ENCODE peak calls at places on chromosomes 11 and 22, in eight cellular contexts. Z is pancreas, F is GM23338, T is bronchial epithelial cell, C is activated B cell treated with CpG ODN at 0.5 μM for 24 hours, L is RWPE1, Y is kidney epithelial cell, E is fibroblast of mammary gland. D is an unnamed sample.

GRCh38 chr11:792873-793272 is 3.0 kb upstream of the CEND1 start:
- DNase-seq in Z (peak; percentile 35), F (no peak), T (no peak), C (no peak), L (no peak), Y (no peak), E (no peak), D (no peak)

GRCh38 chr11:292211-293121 is 3.5 kb downstream of the PGGHG start:
- DNase-seq in Z (peak; percentile 18), F (no peak), T (no peak), C (no peak), L (no peak), Y (no peak), E (no peak), D (no peak)

GRCh38 chr11:95132956-95133355 is 43.3 kb downstream of the ENDOD1 start:
- DNase-seq in Z (no peak), F (no peak), T (peak; percentile 70), C (no peak), L (no peak), Y (no peak), E (no peak), D (peak; percentile 33)

GRCh38 chr11:1729692-1730011 is 20.7 kb downstream of the IFITM10 start:
- DNase-seq in Z (no peak), F (no peak), T (no peak), C (no peak), L (no peak), Y (no peak), E (no peak), D (no peak)

GRCh38 chr11:102361100-102362021 is 14.3 kb downstream of the BIRC2 start:
- DNase-seq in Z (no peak), F (no peak), T (no peak), C (no peak), L (no peak), Y (no peak), E (peak; percentile 49), D (no peak)

GRCh38 chr11:26830757-26831156 is 108.9 kb upstream of the SLC5A12 start:
- DNase-seq in Z (no peak), F (no peak), T (no peak), C (no peak), L (no peak), Y (no peak), E (no peak), D (no peak)

GRCh38 chr22:25402501-25403283 is 161.8 kb upstream of the GRK3 start:
- DNase-seq in Z (peak; percentile 38), F (no peak), T (peak; percentile 40), C (no peak), L (peak; percentile 25), Y (no peak), E (peak; percentile 34), D (no peak)

GRCh38 chr11:64611961-64612646 is 21.1 kb downstream of the SLC22A12 start:
- DNase-seq in Z (no peak), F (no peak), T (no peak), C (no peak), L (no peak), Y (no peak), E (no peak), D (peak; percentile 75)

GRCh38 chr11:17277024-17277584 is 565 bp downstream of the NUCB2 start:
- DNase-seq in Z (no peak), F (peak; percentile 27), T (peak; percentile 54), C (no peak), L (peak; percentile 26), Y (no peak), E (peak; percentile 61), D (peak; percentile 47)

GRCh38 chr11:44604171-44604581 is 38.7 kb downstream of the CD82 start:
- DNase-seq in Z (no peak), F (no peak), T (peak; percentile 56), C (no peak), L (no peak), Y (no peak), E (no peak), D (no peak)

GRCh38 chr11:122207505-122207904 is 91.5 kb upstream of the BLID start:
- DNase-seq in Z (no peak), F (no peak), T (no peak), C (no peak), L (no peak), Y (no peak), E (peak; percentile 64), D (no peak)

GRCh38 chr11:129414144-129414876 is 38.7 kb downstream of the BARX2 start:
- DNase-seq in Z (no peak), F (no peak), T (peak; percentile 56), C (no peak), L (no peak), Y (no peak), E (no peak), D (no peak)

GRCh38 chr22:43884600-43885318 is 7.1 kb downstream of the PNPLA5 start:
- DNase-seq in Z (no peak), F (peak; percentile 93), T (peak; percentile 21), C (peak; percentile 31), L (peak; percentile 44), Y (no peak), E (peak; percentile 49), D (peak; percentile 31)

GRCh38 chr22:44428941-44429615 is 69.0 kb downstream of the RTL6 start:
- DNase-seq in Z (no peak), F (no peak), T (no peak), C (no peak), L (no peak), Y (no peak), E (no peak), D (no peak)

GRCh38 chr11:295351-296205 is 3.7 kb downstream of the IFITM5 start:
- DNase-seq in Z (peak; percentile 11), F (no peak), T (no peak), C (no peak), L (no peak), Y (no peak), E (no peak), D (no peak)

GRCh38 chr11:70796601-70797000 is 398.3 kb downstream of the CTTN start:
- DNase-seq in Z (no peak), F (peak; percentile 66), T (peak; percentile 3), C (no peak), L (no peak), Y (no peak), E (no peak), D (no peak)

GRCh38 chr11:92227954-92228935 is 3.6 kb downstream of the FAT3 start:
- DNase-seq in Z (no peak), F (no peak), T (no peak), C (no peak), L (no peak), Y (no peak), E (peak; percentile 11), D (no peak)

GRCh38 chr11:38543311-38543710 is 1945.3 kb upstream of the RAG2 start:
- DNase-seq in Z (no peak), F (no peak), T (peak; percentile 28), C (no peak), L (peak; percentile 4), Y (peak; percentile 19), E (peak; percentile 2), D (no peak)

GRCh38 chr11:15714641-15715399 is 600.1 kb downstream of the INSC start:
- DNase-seq in Z (no peak), F (no peak), T (no peak), C (no peak), L (no peak), Y (no peak), E (no peak), D (no peak)

DNA sequence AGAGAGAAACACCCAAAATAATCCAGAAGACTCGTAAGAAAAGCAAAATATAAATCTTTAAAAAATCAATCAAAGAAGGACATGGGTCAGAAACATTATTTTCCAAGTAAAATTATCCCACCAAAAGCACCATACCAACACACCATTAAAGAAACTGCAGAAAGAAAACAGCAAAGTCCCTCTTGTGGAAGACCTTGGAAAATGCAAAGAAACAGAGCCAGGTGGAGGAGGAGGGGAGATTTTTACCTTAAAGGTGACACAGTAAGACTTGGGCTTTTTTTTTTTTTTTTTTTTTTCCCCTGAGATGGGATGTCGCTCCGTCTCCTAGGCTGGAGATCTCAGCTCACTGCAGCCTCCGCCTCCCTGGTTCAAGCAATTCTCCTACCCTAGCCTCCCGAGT is 123.8 kb downstream of the LARGE1 start:
- DNase-seq in Z (no peak), F (peak; percentile 70), T (no peak), C (no peak), L (no peak), Y (no peak), E (no peak), D (no peak)
- TF ChIP-seq CTCF in Z (no peak), F (no peak), T (no peak), C (no peak), L (no peak), Y (peak; percentile 13), E (no peak), D (no peak)

GRCh38 chr22:20129747-20130014 is 1.9 kb upstream of the ZDHHC8 start:
- DNase-seq in Z (no peak), F (no peak), T (no peak), C (no peak), L (no peak), Y (no peak), E (no peak), D (no peak)

GRCh38 chr22:20128902-20129746 is 2.5 kb upstream of the ZDHHC8 start:
- DNase-seq in Z (no peak), F (peak; percentile 78), T (peak; percentile 20), C (no peak), L (no peak), Y (no peak), E (peak; percentile 53), D (peak; percentile 50)

GRCh38 chr22:20130739-20131592 is 638 bp upstream of the ZDHHC8 start:
- DNase-seq in Z (peak; percentile 78), F (peak; percentile 88), T (peak; percentile 33), C (peak; percentile 75), L (peak; percentile 53), Y (no peak), E (peak; percentile 53), D (no peak)

GRCh38 chr22:20131593-20131855 is at the start of gene ZDHHC8:
- DNase-seq in Z (no peak), F (no peak), T (no peak), C (no peak), L (no peak), Y (no peak), E (no peak), D (no peak)

DNA sequence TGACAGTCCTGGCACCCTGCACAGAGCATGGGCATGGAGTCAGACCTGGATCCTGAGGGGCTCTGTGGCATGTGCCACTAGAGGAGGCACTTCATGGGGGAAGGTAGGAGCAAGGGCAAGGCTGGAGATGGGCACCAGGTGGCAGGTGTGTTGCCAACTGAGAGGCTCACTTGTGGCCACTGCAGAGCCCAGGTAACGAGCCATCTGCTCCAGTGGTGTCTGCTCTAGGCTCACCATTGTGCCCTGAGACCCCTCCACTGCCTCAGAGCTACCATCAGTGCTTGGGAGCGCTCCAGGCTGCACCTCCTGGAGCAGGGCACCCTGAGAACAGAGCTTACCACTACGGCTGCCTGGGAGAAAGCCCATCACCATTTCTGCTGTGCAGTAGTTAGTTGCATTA is 1.3 kb upstream of the ZDHHC8 start:
- DNase-seq in Z (no peak), F (no peak), T (peak; percentile 15), C (no peak), L (no peak), Y (no peak), E (no peak), D (no peak)
- TF ChIP-seq CTCF in Z (no peak), F (no peak), T (peak; percentile 58), C (no peak), L (no peak), Y (peak; percentile 35), E (no peak), D (no peak)

GRCh38 chr11:74683279-74683871 is 47.9 kb downstream of the CHRDL2 start:
- DNase-seq in Z (no peak), F (peak; percentile 72), T (no peak), C (no peak), L (no peak), Y (no peak), E (no peak), D (no peak)
- TF ChIP-seq CTCF in Z (peak; percentile 13), F (peak; percentile 11), T (peak; percentile 50), C (no peak), L (peak; percentile 32), Y (peak; percentile 41), E (peak; percentile 47), D (peak; percentile 1)

GRCh38 chr11:116272181-116272789 is 500.5 kb downstream of the BUD13 start:
- DNase-seq in Z (no peak), F (peak; percentile 56), T (no peak), C (no peak), L (no peak), Y (no peak), E (no peak), D (no peak)
- TF ChIP-seq CTCF in Z (no peak), F (peak; percentile 45), T (no peak), C (no peak), L (no peak), Y (no peak), E (no peak), D (no peak)

D was measured in HL-60.